ENCODE peak calls at places on chromosomes 6 and 20, in five cellular contexts. F is GM12878, M is HepG2, H is K562, W is H1. A is an unnamed sample.
A peak's percentile ranks its signal among the peaks of the same experiment; 100 is the strongest.

GRCh38 chr6:5090603-5091002 is 5.5 kb downstream of the PPP1R3G start:
- DNase-seq in H (no peak), F (no peak), M (no peak), W (no peak), A (no peak)

GRCh38 chr6:98470821-98471220 is 363.6 kb upstream of the POU3F2 start:
- DNase-seq in M (no peak), F (no peak), H (no peak), W (no peak), A (no peak)

GRCh38 chr6:52553158-52553557 is 23.7 kb downstream of the TRAM2 start:
- DNase-seq in F (no peak), M (no peak), W (no peak), H (no peak), A (no peak)

GRCh38 chr20:58372836-58373235 is 16.2 kb upstream of the VAPB start:
- DNase-seq in H (no peak), W (no peak), M (no peak), F (no peak), A (peak; percentile 89)

GRCh38 chr6:149831380-149831820 is 32.8 kb downstream of the LRP11 start:
- DNase-seq in H (no peak), W (no peak), F (no peak), M (peak; percentile 95), A (no peak)

GRCh38 chr20:46246527-46246926 is 61.8 kb downstream of the CDH22 start:
- DNase-seq in M (no peak), F (no peak), W (no peak), H (no peak), A (peak; percentile 53)

GRCh38 chr6:135488023-135488422 is 9.5 kb downstream of the AHI1 start:
- DNase-seq in M (no peak), F (no peak), W (no peak), H (no peak), A (no peak)

GRCh38 chr20:63268671-63269439 is 3.8 kb upstream of the ARFGAP1 start:
- DNase-seq in F (no peak), H (no peak), W (no peak), M (peak; percentile 48), A (peak; percentile 45)

GRCh38 chr6:80502871-80503270 is 396.4 kb downstream of the BCKDHB start:
- DNase-seq in H (no peak), F (no peak), M (no peak), W (no peak), A (no peak)

GRCh38 chr6:116931456-116931855 is 54.4 kb downstream of the RFX6 start:
- DNase-seq in H (no peak), W (no peak), F (no peak), M (no peak), A (no peak)

GRCh38 chr20:20824924-20825584 is 112.6 kb upstream of the RALGAPA2 start:
- DNase-seq in H (peak; percentile 46), W (no peak), F (peak; percentile 11), M (peak; percentile 70), A (peak; percentile 89)

GRCh38 chr6:14280766-14281293 is 163.3 kb downstream of the CD83 start:
- DNase-seq in H (peak; percentile 27), W (peak; percentile 56), F (no peak), M (no peak), A (peak; percentile 60)

GRCh38 chr20:15560936-15561531 is 1012.2 kb downstream of the KIF16B start:
- DNase-seq in M (no peak), H (no peak), W (no peak), F (no peak), A (peak; percentile 2)

GRCh38 chr20:61659652-61660346 is 405.9 kb downstream of the TAF4 start:
- DNase-seq in H (no peak), M (no peak), W (no peak), F (no peak), A (no peak)

GRCh38 chr6:2542858-2543218 is 207.9 kb downstream of the MYLK4 start:
- DNase-seq in W (no peak), M (peak; percentile 77), F (peak; percentile 64), H (peak; percentile 45), A (no peak)

GRCh38 chr6:24991748-24992467 is 56.1 kb upstream of the RIPOR2 start:
- DNase-seq in M (peak; percentile 62), F (peak; percentile 54), H (peak; percentile 65), W (no peak), A (peak; percentile 84)

GRCh38 chr6:44128020-44128917 is 915 bp downstream of the TMEM63B start:
- DNase-seq in M (peak; percentile 35), W (no peak), H (peak; percentile 52), F (no peak), A (peak; percentile 66)

GRCh38 chr20:56607061-56607704 is 21.9 kb upstream of the TFAP2C start:
- DNase-seq in M (no peak), F (no peak), W (no peak), H (no peak), A (peak; percentile 14)

GRCh38 chr6:13873288-13874190 is 51.2 kb upstream of the RNF182 start:
- DNase-seq in W (peak; percentile 76), M (peak; percentile 69), F (peak; percentile 5), H (peak; percentile 90), A (peak; percentile 95)

GRCh38 chr6:141152951-141153350 is 979.8 kb upstream of the GJE1 start:
- DNase-seq in M (no peak), W (no peak), F (no peak), H (no peak), A (no peak)

GRCh38 chr20:23198815-23199214 is 112.7 kb upstream of the CD93 start:
- DNase-seq in H (no peak), F (no peak), W (no peak), M (no peak), A (no peak)

GRCh38 chr6:31829633-31830492 is 2.3 kb downstream of the HSPA1B start:
- DNase-seq in H (no peak), W (no peak), F (no peak), M (no peak), A (peak; percentile 61)

GRCh38 chr6:2186516-2186915 is 58.9 kb downstream of the GMDS start:
- DNase-seq in W (no peak), M (no peak), F (peak; percentile 27), H (no peak), A (no peak)

GRCh38 chr6:111555041-111555440 is 50.6 kb downstream of the TRAF3IP2 start:
- DNase-seq in M (no peak), F (no peak), H (no peak), W (no peak), A (no peak)

GRCh38 chr6:17347012-17347411 is 46.4 kb upstream of the CAP2 start:
- DNase-seq in F (no peak), M (no peak), H (no peak), W (no peak), A (no peak)

GRCh38 chr20:49505518-49505917 is 23.1 kb upstream of the KCNB1 start:
- DNase-seq in F (no peak), W (no peak), H (no peak), M (no peak), A (peak; percentile 77)

GRCh38 chr20:41234546-41234945 is 83.0 kb downstream of the ZHX3 start:
- DNase-seq in F (no peak), W (no peak), M (no peak), H (no peak), A (no peak)

DNA sequence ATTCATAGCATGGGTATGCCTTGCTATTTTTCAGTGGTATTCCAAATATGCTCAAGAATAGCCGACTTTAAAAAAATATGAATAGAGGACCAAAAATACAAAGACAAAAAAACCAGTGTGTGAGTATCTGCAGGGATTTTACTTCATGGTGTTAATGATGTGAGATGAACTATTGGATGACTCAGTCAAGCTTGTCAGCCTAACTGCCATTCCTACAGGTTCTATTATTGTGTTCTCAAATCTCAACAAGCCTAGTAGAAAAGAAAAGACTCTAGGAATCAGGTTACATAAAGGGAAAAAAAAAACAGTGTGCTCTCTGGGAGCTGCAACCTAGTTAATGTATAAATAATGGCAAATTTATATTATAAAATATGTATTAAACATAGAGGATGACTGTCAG is 588.4 kb upstream of the BTBD3 start:
- DNase-seq in H (no peak), W (no peak), F (no peak), M (no peak), A (no peak)
- TF ChIP-seq CREB1 in H (no peak), W (no peak), F (no peak), M (no peak), A (no peak)

DNA sequence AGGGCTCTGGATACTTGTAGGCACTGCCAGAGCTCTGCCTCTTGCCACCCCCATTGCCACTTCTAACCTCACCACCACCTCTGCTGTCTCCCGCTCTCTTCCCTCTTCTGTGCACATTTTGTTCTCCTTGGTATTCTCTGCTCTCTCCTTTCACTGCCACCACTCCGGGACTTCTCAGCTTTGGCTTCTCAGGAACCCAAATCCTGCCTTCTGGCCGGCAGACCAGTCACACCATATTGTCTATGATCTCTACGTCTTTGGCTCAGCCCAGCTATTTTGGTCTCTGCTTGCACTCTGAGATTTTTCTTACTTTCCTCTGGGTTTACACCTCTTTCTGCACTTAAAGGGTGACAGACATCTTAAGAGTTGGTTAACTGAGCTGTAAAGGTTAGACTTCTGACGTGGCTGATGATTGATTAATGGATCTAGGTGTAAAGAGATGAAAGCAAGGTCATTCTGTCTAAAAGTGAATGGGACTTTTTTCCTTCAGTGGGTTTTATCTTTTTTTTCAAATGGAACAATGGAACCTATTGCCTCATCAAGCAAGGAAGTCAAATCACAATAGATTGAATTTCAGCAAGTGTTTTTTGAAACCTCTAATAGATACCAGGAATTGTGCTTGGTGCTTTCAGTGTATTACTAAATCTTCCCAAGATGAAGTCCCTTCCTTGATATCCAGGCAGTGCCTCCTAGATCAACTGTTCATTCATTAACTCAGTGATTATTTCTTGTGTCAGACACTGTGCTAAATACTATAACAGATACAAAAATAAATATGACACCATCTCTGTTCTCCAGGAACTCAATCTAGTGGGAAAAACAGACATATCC is 13.8 kb downstream of the MMP24 start:
- DNase-seq in H (no peak), W (no peak), M (no peak), F (no peak), A (no peak)
- H3K4me2 ChIP-seq in H (no peak overlapping the region), W (no peak overlapping the region), M (no peak overlapping the region), F (no peak overlapping the region), A (no peak overlapping the region)

DNA sequence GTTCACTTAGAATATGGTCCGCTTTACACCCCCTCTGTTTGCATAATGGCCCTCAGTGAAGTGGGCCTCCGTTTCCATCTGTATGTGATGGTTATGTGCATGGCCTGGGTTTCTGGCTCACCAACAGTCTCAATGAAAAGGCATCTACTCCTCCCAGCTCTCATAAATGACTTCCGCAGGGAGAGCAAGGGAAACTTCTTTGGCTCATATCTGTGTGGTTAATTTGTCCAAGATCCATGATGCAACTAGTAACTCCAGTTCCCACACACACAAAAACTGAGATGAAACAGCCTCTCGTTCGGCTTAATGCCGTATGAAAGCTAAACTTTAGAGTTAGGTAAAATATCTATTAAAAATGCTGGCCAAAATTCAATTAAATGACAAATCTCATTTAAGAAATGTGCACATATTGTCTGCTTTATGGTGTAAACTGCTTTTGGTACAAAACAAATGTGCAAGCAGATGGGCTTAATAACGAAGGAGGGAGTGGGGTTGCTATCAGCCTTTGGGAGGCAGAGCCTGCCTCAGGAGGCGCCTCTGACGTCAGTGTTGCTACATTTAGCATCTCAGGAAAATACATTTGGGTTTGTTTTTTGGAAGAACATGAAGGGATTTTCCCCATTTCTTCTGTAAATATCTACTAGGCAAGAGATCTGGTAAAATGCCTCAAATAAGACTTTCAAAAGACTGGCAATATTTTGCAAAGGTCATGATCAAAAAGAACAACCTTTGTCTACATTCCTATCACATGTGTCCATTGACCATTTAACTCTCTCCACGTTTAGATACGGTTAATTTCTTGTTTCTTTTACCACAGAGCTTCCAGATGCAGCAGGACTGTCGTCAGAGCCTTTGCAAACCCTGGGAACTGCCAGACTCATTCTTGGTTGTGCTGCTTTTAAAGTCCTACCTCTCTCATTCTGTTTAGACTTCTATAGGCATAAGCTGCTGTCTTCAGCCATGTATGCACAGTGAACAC is 96.8 kb downstream of the ARMC2 start:
- DNase-seq in F (no peak), W (no peak), H (no peak), M (no peak), A (no peak)
- H3K4me3 ChIP-seq in F (no peak overlapping the region), W (no peak overlapping the region), H (no peak overlapping the region), M (no peak overlapping the region), A (no peak overlapping the region)

GRCh38 chr20:6504826-6505225 is 262.7 kb upstream of the BMP2 start:
- DNase-seq in W (no peak), M (no peak), F (no peak), H (no peak), A (no peak)
- TF ChIP-seq CREB1 in W (no peak), M (no peak), F (no peak), H (no peak), A (no peak)

A was measured in GM23338.